ENCODE peak calls at places on chromosomes 6 and 20, in seven cellular contexts. Y is CD4-positive, alpha-beta T cell; S is RWPE1; Q is CD4-positive, alpha-beta memory T cell; I is astrocyte; K is PC-3; T is Peyer's patch. F is an unnamed sample.

GRCh38 chr6:99590728-99591672 is 15.6 kb upstream of the PRDM13 start:
- DNase-seq in Y (no peak), S (no peak), Q (no peak), I (no peak), K (no peak), T (peak), F (no peak)

GRCh38 chr20:33910056-33910455 is 83.7 kb upstream of the RALY start:
- DNase-seq in Y (no peak), S (no peak), Q (no peak), I (peak), K (no peak), T (no peak), F (no peak)

GRCh38 chr20:25135031-25135430 is 53.1 kb upstream of the VSX1 start:
- DNase-seq in Y (no peak), S (no peak), Q (no peak), I (no peak), K (no peak), T (no peak), F (no peak)

GRCh38 chr20:49276895-49277785 is 717 bp downstream of the ZNFX1 start:
- DNase-seq in Y (peak), S (no peak), Q (no peak), I (no peak), K (peak), T (peak), F (no peak)

GRCh38 chr6:4892785-4893485 is 110.9 kb downstream of the RPP40 start:
- DNase-seq in Y (no peak), S (no peak), Q (no peak), I (no peak), K (no peak), T (no peak), F (no peak)

GRCh38 chr6:138410972-138411667 is 7.1 kb downstream of the HEBP2 start:
- DNase-seq in Y (no peak), S (peak), Q (no peak), I (peak), K (peak), T (no peak), F (peak)

GRCh38 chr6:34791842-34792604 is at the start of gene BLTP3A:
- DNase-seq in Y (peak), S (peak), Q (peak), I (peak), K (peak), T (peak), F (no peak)

GRCh38 chr6:86937219-86938079 is at the start of gene HTR1E:
- DNase-seq in Y (no peak), S (peak), Q (no peak), I (peak), K (peak), T (peak), F (no peak)

GRCh38 chr6:53805725-53806124 is 10.9 kb downstream of the LRRC1 start:
- DNase-seq in Y (no peak), S (no peak), Q (no peak), I (no peak), K (no peak), T (no peak), F (no peak)

GRCh38 chr20:19019734-19020364 is 192.6 kb upstream of the SLC24A3 start:
- DNase-seq in Y (no peak), S (no peak), Q (no peak), I (no peak), K (no peak), T (no peak), F (no peak)

GRCh38 chr20:3632311-3633004 is 30.7 kb downstream of the GFRA4 start:
- DNase-seq in Y (no peak), S (no peak), Q (no peak), I (no peak), K (peak), T (no peak), F (no peak)

GRCh38 chr6:35562060-35562459 is 49.4 kb upstream of the TULP1 start:
- DNase-seq in Y (no peak), S (no peak), Q (no peak), I (peak), K (peak), T (no peak), F (no peak)

GRCh38 chr20:327041-327945 is 1.9 kb downstream of the SOX12 start:
- DNase-seq in Y (peak), S (peak), Q (peak), I (peak), K (peak), T (peak), F (peak)

GRCh38 chr20:60820149-60820548 is 431.9 kb upstream of the CDH4 start:
- DNase-seq in Y (no peak), S (no peak), Q (no peak), I (no peak), K (no peak), T (no peak), F (no peak)

GRCh38 chr6:111663232-111663631 is 57.6 kb upstream of the TRAF3IP2 start:
- DNase-seq in Y (no peak), S (no peak), Q (no peak), I (no peak), K (no peak), T (no peak), F (no peak)

GRCh38 chr6:37059344-37060194 is 54.1 kb downstream of the FGD2 start:
- DNase-seq in Y (no peak), S (peak), Q (no peak), I (peak), K (peak), T (peak), F (peak)

GRCh38 chr6:20008081-20008480 is 170.9 kb downstream of the ID4 start:
- DNase-seq in Y (no peak), S (no peak), Q (no peak), I (no peak), K (no peak), T (no peak), F (no peak)

GRCh38 chr6:100372326-100372725 is 92.4 kb downstream of the SIM1 start:
- DNase-seq in Y (no peak), S (no peak), Q (no peak), I (no peak), K (no peak), T (no peak), F (no peak)

GRCh38 chr20:33211817-33212424 is 5.2 kb upstream of the BPIFA3 start:
- DNase-seq in Y (peak), S (peak), Q (peak), I (peak), K (peak), T (no peak), F (peak)

GRCh38 chr6:145244712-145245111 is 490.6 kb downstream of the EPM2A start:
- DNase-seq in Y (no peak), S (no peak), Q (no peak), I (no peak), K (no peak), T (no peak), F (no peak)

GRCh38 chr20:57079016-57080005 is 187.1 kb downstream of the BMP7 start:
- DNase-seq in Y (no peak), S (no peak), Q (no peak), I (peak), K (no peak), T (no peak), F (no peak)

GRCh38 chr6:105014954-105015353 is 58.0 kb downstream of the LIN28B start:
- DNase-seq in Y (no peak), S (no peak), Q (no peak), I (peak), K (no peak), T (no peak), F (no peak)

GRCh38 chr6:80988892-80989291 is 763.6 kb downstream of the TENT5A start:
- DNase-seq in Y (no peak), S (no peak), Q (no peak), I (no peak), K (no peak), T (no peak), F (no peak)

GRCh38 chr6:32291549-32291948 is 67.7 kb upstream of the NOTCH4 start:
- DNase-seq in Y (no peak), S (no peak), Q (no peak), I (no peak), K (no peak), T (no peak), F (no peak)

GRCh38 chr6:113299526-113299925 is 557.6 kb upstream of the MARCKS start:
- DNase-seq in Y (no peak), S (no peak), Q (no peak), I (no peak), K (no peak), T (no peak), F (no peak)

DNA sequence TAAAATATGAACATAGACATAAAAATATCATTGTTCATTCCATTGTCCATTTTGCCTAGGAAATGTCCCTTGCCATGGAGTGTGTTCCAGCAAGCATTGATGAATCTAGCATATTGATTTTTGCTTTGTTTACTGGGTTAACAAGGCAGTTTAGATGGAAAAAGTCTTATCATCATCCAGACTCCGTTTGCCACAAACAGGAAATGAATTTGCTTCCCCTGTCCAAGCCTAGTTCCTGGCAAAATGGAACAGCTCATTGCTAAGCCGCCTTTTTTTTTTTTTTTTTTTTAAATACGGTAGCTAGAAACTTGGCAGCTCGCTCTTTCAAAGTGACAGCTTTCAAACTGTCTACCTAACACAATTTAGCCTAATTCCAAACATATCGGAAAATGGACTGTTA is 7.5 kb downstream of the F13A1 start:
- DNase-seq in Y (no peak), S (no peak), Q (no peak), I (no peak), K (no peak), T (no peak), F (no peak)
- H3K27ac ChIP-seq in Y (no peak), S (no peak), Q (no peak), I (no peak), K (no peak), T (no peak), F (no peak)

GRCh38 chr6:143966291-143966690 is 41.8 kb downstream of the PLAGL1 start:
- DNase-seq in Y (no peak), S (no peak), Q (no peak), I (no peak), K (no peak), T (no peak), F (no peak)

GRCh38 chr6:143963158-143963919 is 44.7 kb downstream of the PLAGL1 start:
- DNase-seq in Y (no peak), S (no peak), Q (no peak), I (no peak), K (no peak), T (no peak), F (no peak)

GRCh38 chr6:143964667-143965066 is 43.4 kb downstream of the PLAGL1 start:
- DNase-seq in Y (no peak), S (no peak), Q (no peak), I (no peak), K (no peak), T (no peak), F (no peak)

GRCh38 chr6:143967861-143968498 is 40.1 kb downstream of the PLAGL1 start:
- DNase-seq in Y (no peak), S (no peak), Q (no peak), I (peak), K (no peak), T (no peak), F (no peak)

GRCh38 chr6:143965503-143966171 is 42.4 kb downstream of the PLAGL1 start:
- DNase-seq in Y (no peak), S (no peak), Q (no peak), I (peak), K (peak), T (no peak), F (no peak)
- H3K27ac ChIP-seq in Y (no peak), S (no peak), Q (no peak), I (no peak), K (no peak), T (no peak), F (no peak)

GRCh38 chr6:23308166-23308565 is 738.8 kb downstream of the HDGFL1 start:
- DNase-seq in Y (no peak), S (no peak), Q (no peak), I (no peak), K (peak), T (no peak), F (peak)
- H3K27ac ChIP-seq in Y (no peak), S (no peak), Q (no peak), I (no peak), K (no peak), T (no peak), F (no peak)

DNA sequence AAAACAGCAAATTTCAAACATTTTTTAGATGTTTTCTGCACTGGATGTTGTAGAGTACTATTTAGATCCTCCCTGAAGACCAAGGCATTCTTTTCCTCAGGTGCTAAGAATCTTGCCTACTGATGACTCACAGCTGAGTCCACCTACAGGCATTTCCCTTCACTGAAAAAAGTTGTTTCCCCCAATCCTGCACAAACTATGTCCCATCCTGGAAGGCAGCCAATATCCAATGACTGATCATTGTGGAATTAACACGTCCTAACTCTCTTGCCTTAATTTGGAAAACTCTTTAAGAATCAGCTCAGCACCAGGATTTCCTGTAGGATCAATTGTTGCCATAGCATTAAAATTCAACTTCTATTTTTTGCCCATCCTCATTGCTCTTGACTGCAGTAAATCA is 268.4 kb upstream of the IRAK1BP1 start:
- DNase-seq in Y (no peak), S (peak), Q (no peak), I (peak), K (peak), T (no peak), F (peak)
- H3K27ac ChIP-seq in Y (no peak), S (peak), Q (no peak), I (peak), K (peak), T (no peak), F (peak)

GRCh38 chr6:56073315-56073714 is 174.1 kb downstream of the COL21A1 start:
- DNase-seq in Y (no peak), S (no peak), Q (no peak), I (no peak), K (no peak), T (no peak), F (no peak)
- H3K27ac ChIP-seq in Y (no peak), S (no peak), Q (no peak), I (no peak), K (peak), T (no peak), F (no peak)

DNA sequence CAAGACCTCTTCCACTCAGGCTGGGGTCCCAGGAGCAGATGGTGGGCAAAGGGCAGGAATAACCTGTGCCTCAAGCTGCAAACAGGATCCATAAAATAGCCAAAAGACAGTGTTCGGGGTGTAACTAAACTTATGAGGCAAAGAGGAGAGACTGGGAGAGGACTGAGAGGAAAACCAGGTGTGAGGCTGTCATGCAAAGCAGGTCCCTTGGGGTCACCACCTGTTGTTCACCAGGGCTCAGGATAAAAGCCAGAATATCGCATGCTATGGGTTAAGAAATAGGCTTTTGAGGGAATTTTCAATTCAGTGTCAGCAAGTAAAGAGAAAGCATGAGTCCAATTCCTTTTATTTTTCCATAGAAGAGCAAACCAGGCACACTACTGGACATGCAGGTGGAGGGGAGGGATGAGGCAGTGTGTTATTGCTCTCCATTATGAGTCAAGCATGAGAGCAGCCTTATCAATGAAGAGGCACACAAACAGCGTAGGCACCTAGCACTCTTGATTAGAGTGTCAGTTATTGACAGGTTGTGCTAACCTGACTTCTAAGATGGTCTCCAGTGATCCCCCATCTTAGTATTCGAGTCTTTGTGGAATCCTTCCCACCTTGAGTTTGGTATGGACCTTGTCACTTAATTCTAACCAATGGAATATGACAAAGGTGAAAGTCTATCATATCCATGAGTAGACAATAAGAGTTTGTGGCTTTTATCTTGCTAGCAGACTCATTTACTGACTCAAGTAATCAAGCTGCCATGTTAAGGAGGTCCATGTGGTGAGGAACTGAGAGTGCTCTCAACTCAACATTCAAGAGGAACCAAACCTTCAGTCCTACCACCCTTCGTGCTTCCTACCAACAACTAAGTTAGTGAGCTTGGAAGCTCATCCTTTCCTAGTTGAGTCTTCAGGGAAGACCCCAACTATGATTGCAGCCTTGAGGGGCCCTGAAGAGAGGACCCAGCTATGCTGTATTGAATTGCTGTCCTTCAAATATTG is 18.8 kb downstream of the HLA-E start:
- DNase-seq in Y (no peak), S (no peak), Q (no peak), I (no peak), K (no peak), T (no peak), F (no peak)
- H3K27ac ChIP-seq in Y (peak), S (no peak), Q (peak), I (no peak), K (no peak), T (peak), F (no peak)